ENCODE peak calls at places on chromosomes 4 and X, in four cellular contexts. C, U, G and I are unnamed samples.

GRCh38 chr4:3283916-3284315 is 8.9 kb upstream of the RGS12 start:
- DNase-seq in C (no peak), U (no peak), G (no peak), I (no peak)

GRCh38 chr4:76212301-76212700 is 1.3 kb downstream of the SCARB2 start:
- DNase-seq in C (no peak), U (no peak), G (no peak), I (no peak)

GRCh38 chr4:139171878-139172691 is 4.9 kb downstream of the ELF2 start:
- DNase-seq in C (no peak), U (no peak), G (peak), I (peak)

GRCh38 chrX:20523626-20524312 is 257.1 kb upstream of the RPS6KA3 start:
- DNase-seq in C (no peak), U (no peak), G (no peak), I (no peak)

GRCh38 chrX:22433292-22434070 is 160.8 kb downstream of the CBLL2 start:
- DNase-seq in C (no peak), U (no peak), G (no peak), I (no peak)

GRCh38 chr4:150224896-150225591 is 146.8 kb downstream of the DCLK2 start:
- DNase-seq in C (no peak), U (no peak), G (no peak), I (peak)

GRCh38 chrX:110418220-110418856 is 59.7 kb downstream of the RTL9 start:
- DNase-seq in C (no peak), U (no peak), G (peak), I (peak)

GRCh38 chrX:39439910-39440733 is 638.9 kb downstream of the MID1IP1 start:
- DNase-seq in C (no peak), U (peak), G (peak), I (no peak)

GRCh38 chr4:118997601-118998000 is 108.9 kb downstream of the SYNPO2 start:
- DNase-seq in C (no peak), U (no peak), G (no peak), I (no peak)

GRCh38 chr4:172202480-172203076 is 389.4 kb downstream of the GALNTL6 start:
- DNase-seq in C (peak), U (no peak), G (peak), I (peak)

DNA sequence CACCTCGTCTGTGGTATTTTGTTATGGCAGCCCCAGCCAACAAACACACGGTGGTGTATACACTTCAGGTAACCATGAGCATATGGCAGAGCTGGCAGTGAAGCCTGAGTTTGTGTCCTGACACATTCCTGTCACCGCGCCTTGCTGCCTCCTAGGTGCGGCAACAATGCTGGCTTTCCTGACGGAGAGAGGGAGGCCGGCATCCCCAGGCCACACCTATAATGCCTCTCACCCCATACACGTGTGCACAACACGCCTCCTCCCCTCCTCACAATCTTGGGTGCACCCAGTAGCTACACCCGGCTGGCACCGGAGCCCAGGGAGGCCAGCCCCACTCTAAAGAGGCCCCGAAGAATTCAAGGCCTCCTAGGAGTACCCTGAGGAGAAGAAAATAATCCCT is 158.5 kb downstream of the NSUN7 start:
- DNase-seq in C (peak), U (no peak), G (no peak), I (no peak)
- H3K27ac ChIP-seq in C (peak), U (no peak), G (no peak), I (peak)

GRCh38 chr4:116923389-116923788 is 162.0 kb downstream of the TRAM1L1 start:
- DNase-seq in C (no peak), U (no peak), G (no peak), I (no peak)

GRCh38 chr4:116930329-116930728 is 155.0 kb downstream of the TRAM1L1 start:
- DNase-seq in C (no peak), U (no peak), G (no peak), I (no peak)

GRCh38 chr4:116926631-116927295 is 158.6 kb downstream of the TRAM1L1 start:
- DNase-seq in C (no peak), U (no peak), G (no peak), I (no peak)

DNA sequence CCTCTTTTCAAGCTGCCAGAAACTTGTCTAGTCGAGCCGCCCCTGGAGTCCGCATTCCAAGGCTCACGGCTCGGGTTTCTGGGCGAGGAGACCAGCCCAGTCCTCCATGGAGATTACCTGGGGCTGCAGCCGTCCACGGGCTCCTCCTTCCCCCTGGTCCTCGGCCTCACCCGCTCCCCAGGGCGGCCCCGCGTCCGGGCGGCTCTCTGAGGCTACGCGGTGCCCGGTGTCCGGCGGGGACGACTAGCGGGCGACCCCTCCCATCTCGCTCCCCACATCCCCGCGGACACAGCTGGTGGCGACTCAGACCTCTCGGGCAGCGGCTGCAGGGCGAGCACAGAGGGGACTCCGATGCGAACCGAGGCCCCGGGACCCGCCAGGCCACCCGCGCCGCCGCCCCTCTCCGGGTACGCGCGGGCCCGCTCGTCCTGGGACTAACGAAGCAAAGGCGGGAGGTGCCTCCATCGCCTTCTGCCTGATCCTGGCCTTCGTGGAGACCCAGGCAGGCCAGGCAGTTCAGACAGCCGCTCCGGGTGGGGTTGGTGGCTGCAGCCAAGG is 159.4 kb downstream of the TRAM1L1 start:
- DNase-seq in C (no peak), U (no peak), G (no peak), I (no peak)
- TF ChIP-seq RAD21 in C (no peak), U (no peak), G (no peak), I (no peak)

GRCh38 chr4:168593399-168593798 is 96.5 kb downstream of the PALLD start:
- DNase-seq in C (no peak), U (no peak), G (no peak), I (no peak)
- H3K27ac ChIP-seq in C (no peak), U (no peak), G (no peak), I (peak)

GRCh38 chr4:44118971-44119680 is 329.5 kb downstream of the KCTD8 start:
- DNase-seq in C (no peak), U (no peak), G (no peak), I (no peak)
- TF ChIP-seq RAD21 in C (no peak), U (no peak), G (no peak), I (no peak)

GRCh38 chr4:185726931-185727330 is 85.1 kb downstream of the SORBS2 start:
- DNase-seq in C (no peak), U (no peak), G (no peak), I (no peak)
- H3K27ac ChIP-seq in C (no peak), U (no peak), G (no peak), I (no peak)

DNA sequence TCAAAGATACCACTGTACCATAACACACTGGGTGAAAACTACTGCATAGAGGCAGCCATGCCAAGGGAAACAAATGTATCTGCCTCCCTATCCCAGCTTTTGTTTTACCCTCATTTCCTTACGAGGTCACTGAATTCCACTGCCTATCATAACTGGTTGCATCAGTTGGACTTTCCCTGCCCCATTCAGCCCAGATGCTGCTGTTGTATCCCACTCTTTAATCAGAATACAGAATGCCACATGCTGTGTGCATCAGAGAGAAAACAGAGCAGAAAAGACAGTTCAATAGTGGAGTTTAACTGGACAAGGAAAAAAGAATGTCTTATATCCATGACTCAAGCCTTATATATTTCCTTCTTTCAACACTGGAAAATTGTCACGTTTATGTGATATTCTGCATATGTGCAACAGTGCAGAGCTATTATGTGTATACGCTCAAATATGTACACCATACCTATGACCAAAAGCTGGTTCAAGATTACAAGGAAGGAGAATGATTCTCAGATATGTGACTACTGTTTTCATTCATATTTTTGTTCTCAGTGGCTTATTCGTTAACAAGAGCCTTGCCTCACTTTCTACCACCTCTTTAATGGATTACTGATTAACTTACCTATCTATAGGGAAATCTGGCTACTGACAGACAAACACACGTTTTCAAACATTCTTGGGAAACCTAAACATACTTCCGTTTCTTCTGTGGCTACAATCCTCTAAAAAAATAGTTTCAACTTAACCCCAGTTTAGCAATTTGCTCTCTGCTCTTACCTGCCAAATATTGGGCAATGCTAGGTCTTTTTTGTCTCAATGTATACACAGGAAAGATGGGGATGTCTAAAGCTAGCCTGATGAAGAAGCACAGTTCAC is 378.9 kb downstream of the SMARCA1 start:
- DNase-seq in C (no peak), U (no peak), G (no peak), I (peak)
- TF ChIP-seq RAD21 in C (no peak), U (no peak), G (no peak), I (no peak)